ENCODE peak calls at places on chromosome 14, in nine cellular contexts. L is IMR-90, T is astrocyte, N is GM23248, W is neural progenitor cell, E is fibroblast of lung, X is MM.1S, R is GM12878, A is PC-3. U is an unnamed sample. For H3K4me1 and H4K20me1, the result is how much of the 10 kb centered on the place peaks cover.

GRCh38 chr14:29900609-29901350 is 26.9 kb downstream of the PRKD1 start:
- DNase-seq in L (no peak), T (peak), N (no peak), W (no peak), E (peak), X (no peak), R (no peak), A (no peak), U (no peak)

GRCh38 chr14:56333361-56334279 is 215.4 kb downstream of the PELI2 start:
- DNase-seq in L (peak), T (peak), N (peak), W (no peak), E (peak), X (no peak), R (no peak), A (peak), U (peak)

GRCh38 chr14:74240794-74241610 is 1.8 kb downstream of the VSX2 start:
- DNase-seq in L (no peak), T (no peak), N (peak), W (peak), E (no peak), X (no peak), R (no peak), A (no peak), U (no peak)

GRCh38 chr14:25006961-25007795 is 42.8 kb downstream of the STXBP6 start:
- DNase-seq in L (peak), T (peak), N (peak), W (no peak), E (peak), X (no peak), R (no peak), A (peak), U (no peak)

GRCh38 chr14:88384653-88385205 is 728 bp upstream of the SPATA7 start:
- DNase-seq in L (no peak), T (no peak), N (peak), W (peak), E (no peak), X (no peak), R (no peak), A (peak), U (no peak)

GRCh38 chr14:22691171-22691570 is 47.0 kb upstream of the OR6J1 start:
- DNase-seq in L (peak), T (peak), N (peak), W (no peak), E (peak), X (no peak), R (no peak), A (peak), U (no peak)

GRCh38 chr14:57091030-57091608 is 177.6 kb downstream of the EXOC5 start:
- DNase-seq in L (no peak), T (no peak), N (no peak), W (no peak), E (no peak), X (no peak), R (no peak), A (no peak), U (no peak)

GRCh38 chr14:34463598-34463961 is 1.5 kb upstream of the SPTSSA start:
- DNase-seq in L (no peak), T (no peak), N (no peak), W (no peak), E (no peak), X (no peak), R (no peak), A (no peak), U (no peak)

GRCh38 chr14:77098470-77099353 is 654 bp downstream of the CIPC start:
- DNase-seq in L (no peak), T (no peak), N (peak), W (peak), E (no peak), X (no peak), R (no peak), A (peak), U (peak)

GRCh38 chr14:19974844-19975243 is 547 bp upstream of the OR4K15 start:
- DNase-seq in L (no peak), T (no peak), N (no peak), W (no peak), E (no peak), X (no peak), R (no peak), A (no peak), U (peak)

GRCh38 chr14:99481745-99482099 is 513 bp downstream of the CCNK start:
- DNase-seq in L (peak), T (peak), N (peak), W (no peak), E (peak), X (peak), R (no peak), A (peak), U (peak)

GRCh38 chr14:75851574-75851866 is 130.3 kb downstream of the TGFB3 start:
- DNase-seq in L (no peak), T (no peak), N (no peak), W (no peak), E (no peak), X (no peak), R (no peak), A (no peak), U (no peak)

GRCh38 chr14:99544971-99545370 is 59.0 kb downstream of the CCDC85C start:
- DNase-seq in L (no peak), T (no peak), N (no peak), W (no peak), E (no peak), X (no peak), R (no peak), A (no peak), U (no peak)

GRCh38 chr14:103725001-103725682 is 9.5 kb downstream of the ZFYVE21 start:
- DNase-seq in L (no peak), T (no peak), N (no peak), W (no peak), E (no peak), X (no peak), R (no peak), A (no peak), U (no peak)
- H3K4me1 ChIP-seq in L (under half), T (under half), N (under half), W (under half), E (under half), X (under half), R (under half), A (under half), U (under half)

DNA sequence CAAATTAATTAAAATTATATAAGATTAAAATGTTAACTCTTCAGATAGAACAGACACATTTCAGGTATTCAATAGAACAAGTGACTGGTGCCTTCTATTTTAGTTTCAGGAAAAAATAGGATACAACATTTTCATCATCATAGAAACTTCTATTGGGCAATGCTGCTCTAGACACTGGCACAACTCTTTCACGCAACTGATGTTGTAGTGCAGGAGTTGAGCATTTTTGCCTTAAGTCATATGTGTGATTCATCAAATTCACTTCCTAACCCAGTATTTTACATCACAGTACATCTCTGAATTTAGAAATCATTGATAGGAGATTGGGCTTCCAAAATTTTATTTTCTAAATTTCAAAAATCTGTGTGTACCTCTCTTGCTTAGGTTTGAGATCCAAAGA is 215.4 kb upstream of the DIO2 start:
- DNase-seq in L (peak), T (peak), N (peak), W (no peak), E (peak), X (no peak), R (no peak), A (peak), U (no peak)
- H3K4me3 ChIP-seq in L (no peak), T (no peak), N (no peak), W (no peak), E (no peak), X (no peak), R (no peak), A (no peak), U (no peak)

GRCh38 chr14:52694761-52695480 is 437 bp downstream of the ERO1A start:
- DNase-seq in L (peak), T (peak), N (peak), W (peak), E (peak), X (peak), R (peak), A (peak), U (peak)

GRCh38 chr14:52692248-52692962 is 3.0 kb downstream of the ERO1A start:
- DNase-seq in L (peak), T (peak), N (peak), W (no peak), E (peak), X (no peak), R (no peak), A (no peak), U (peak)

GRCh38 chr14:52693004-52693403 is 2.4 kb downstream of the ERO1A start:
- DNase-seq in L (no peak), T (no peak), N (no peak), W (no peak), E (no peak), X (no peak), R (no peak), A (no peak), U (no peak)

GRCh38 chr14:52695481-52696091 is at the start of gene ERO1A:
- DNase-seq in L (peak), T (peak), N (peak), W (peak), E (peak), X (peak), R (no peak), A (peak), U (peak)

GRCh38 chr14:52693532-52693931 is 1.8 kb downstream of the ERO1A start:
- DNase-seq in L (no peak), T (no peak), N (no peak), W (no peak), E (no peak), X (no peak), R (no peak), A (no peak), U (no peak)
- H4K20me1 ChIP-seq in L (under half), T (under half), N (under half), W (under half), E (under half), X (under half), R (under half), A (half or more), U (under half)

DNA sequence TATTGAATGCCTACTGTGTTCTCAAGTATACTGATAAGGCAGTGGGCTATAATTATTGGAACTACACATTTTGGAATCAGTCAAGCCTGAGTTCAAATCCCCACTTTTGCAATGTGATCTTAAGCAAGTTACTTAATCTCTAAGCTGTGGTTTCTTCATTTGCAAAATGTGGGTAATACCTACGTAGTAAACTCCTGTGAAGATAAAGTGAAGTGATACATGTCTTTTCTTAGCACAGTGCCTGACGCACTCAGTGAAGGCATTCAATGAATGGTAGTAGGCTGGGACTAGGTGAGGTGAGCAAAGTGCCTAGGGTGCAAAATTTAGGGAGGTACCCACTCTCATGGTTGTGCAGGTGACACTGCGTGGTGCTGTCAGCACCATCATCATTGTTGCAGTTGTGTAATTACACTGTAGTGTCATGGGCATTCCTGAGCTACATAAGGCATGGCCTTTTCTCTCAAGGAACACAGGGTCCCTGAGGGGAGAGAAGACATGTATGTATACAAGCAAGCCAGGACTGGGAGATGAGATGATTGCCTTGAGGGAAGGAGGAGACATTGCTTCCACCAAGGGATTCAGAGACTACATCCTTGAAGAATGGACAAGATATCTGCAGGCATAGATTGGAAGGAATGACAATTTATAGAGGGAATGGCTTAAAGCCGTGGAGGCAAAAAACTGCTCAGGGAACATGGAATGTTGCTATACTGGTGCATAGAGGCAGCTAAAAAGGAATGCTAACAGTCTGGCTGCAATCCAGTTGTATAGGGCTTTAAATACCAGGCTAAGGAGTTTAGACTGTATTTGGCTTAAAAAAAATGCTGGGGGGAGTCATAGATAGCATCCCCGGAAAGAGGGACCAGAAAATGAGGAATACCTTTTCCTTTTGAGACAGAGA is 129.2 kb upstream of the ARHGAP5 start:
- DNase-seq in L (peak), T (no peak), N (no peak), W (no peak), E (no peak), X (no peak), R (no peak), A (no peak), U (no peak)
- H3K4me1 ChIP-seq in L (under half), T (under half), N (under half), W (under half), E (under half), X (under half), R (under half), A (under half), U (under half)

DNA sequence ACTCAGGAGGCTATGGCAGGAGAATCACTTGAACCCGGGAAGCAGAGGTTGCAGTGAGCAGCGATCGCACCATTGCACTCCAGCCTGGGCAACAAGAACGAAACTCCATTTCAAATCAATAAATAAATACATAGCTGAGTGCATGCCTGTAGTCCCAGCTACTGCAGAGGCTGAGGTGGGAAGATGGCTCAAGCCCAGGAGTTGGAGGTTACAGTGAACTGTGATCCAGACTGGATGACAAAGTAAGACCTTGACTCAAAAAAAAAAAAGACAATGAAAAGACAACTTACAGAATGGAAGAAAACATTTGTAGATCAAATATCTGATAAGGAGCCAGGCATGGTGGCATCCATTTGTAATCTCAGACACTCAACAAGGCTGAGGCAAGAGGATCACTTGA is 27.6 kb downstream of the ZFYVE1 start:
- DNase-seq in L (no peak), T (no peak), N (no peak), W (no peak), E (no peak), X (no peak), R (no peak), A (no peak), U (no peak)
- H3K4me3 ChIP-seq in L (no peak), T (no peak), N (no peak), W (no peak), E (no peak), X (no peak), R (no peak), A (no peak), U (no peak)